ENCODE peak calls at places on chromosomes 1 and 21, in seven cellular contexts. R is CD8-positive, alpha-beta memory T cell; Q is esophagus squamous epithelium; G is choroid plexus epithelial cell; D is psoas muscle; O is uterus; E is mucosa of descending colon. H is an unnamed sample.
A peak's percentile ranks its signal among the peaks of the same experiment; 100 is the strongest.

GRCh38 chr1:58395355-58395754 is 151.2 kb downstream of the OMA1 start:
- DNase-seq in R (no peak), Q (no peak), G (peak; percentile 93), D (no peak), O (no peak), E (no peak), H (peak; percentile 74)

GRCh38 chr1:161994153-161994814 is 29.4 kb downstream of the OLFML2B start:
- DNase-seq in R (no peak), Q (no peak), G (no peak), D (no peak), O (peak; percentile 51), E (no peak), H (no peak)

GRCh38 chr1:3460653-3461237 is 6.3 kb downstream of the ARHGEF16 start:
- DNase-seq in R (no peak), Q (no peak), G (peak; percentile 66), D (peak; percentile 55), O (no peak), E (peak; percentile 53), H (no peak)

GRCh38 chr1:109732390-109732763 is 8.5 kb downstream of the GSTM3 start:
- DNase-seq in R (no peak), Q (no peak), G (no peak), D (no peak), O (no peak), E (no peak), H (no peak)

GRCh38 chr1:78114034-78114956 is 68.5 kb downstream of the GIPC2 start:
- DNase-seq in R (peak; percentile 46), Q (no peak), G (peak; percentile 92), D (peak; percentile 75), O (peak; percentile 27), E (peak; percentile 41), H (no peak)

GRCh38 chr1:85607126-85607912 is 26.8 kb downstream of the CCN1 start:
- DNase-seq in R (no peak), Q (no peak), G (peak; percentile 99), D (no peak), O (no peak), E (no peak), H (peak; percentile 100)

GRCh38 chr1:244349103-244349531 is 102.6 kb downstream of the ADSS2 start:
- DNase-seq in R (no peak), Q (no peak), G (peak; percentile 92), D (no peak), O (peak; percentile 19), E (no peak), H (peak; percentile 80)

GRCh38 chr1:242428403-242429190 is 95.9 kb downstream of the PLD5 start:
- DNase-seq in R (no peak), Q (no peak), G (no peak), D (no peak), O (no peak), E (no peak), H (no peak)

GRCh38 chr1:172381981-172382380 is 38.5 kb upstream of the C1orf105 start:
- DNase-seq in R (no peak), Q (no peak), G (no peak), D (no peak), O (no peak), E (no peak), H (no peak)

GRCh38 chr21:39657091-39657689 is 44.5 kb downstream of the B3GALT5 start:
- DNase-seq in R (no peak), Q (no peak), G (no peak), D (no peak), O (no peak), E (no peak), H (no peak)

GRCh38 chr1:150887018-150887417 is at the start of gene CTXND2:
- DNase-seq in R (no peak), Q (no peak), G (peak; percentile 58), D (no peak), O (no peak), E (no peak), H (peak; percentile 31)

GRCh38 chr1:35588197-35588910 is 15.2 kb downstream of the TFAP2E start:
- DNase-seq in R (no peak), Q (no peak), G (no peak), D (no peak), O (no peak), E (no peak), H (no peak)

GRCh38 chr1:25037174-25038074 is 107.3 kb upstream of the RUNX3 start:
- DNase-seq in R (peak; percentile 60), Q (no peak), G (peak; percentile 51), D (peak; percentile 41), O (no peak), E (peak; percentile 60), H (no peak)

GRCh38 chr1:82390627-82391026 is 589.9 kb downstream of the ADGRL2 start:
- DNase-seq in R (no peak), Q (no peak), G (peak; percentile 11), D (no peak), O (no peak), E (no peak), H (no peak)

DNA sequence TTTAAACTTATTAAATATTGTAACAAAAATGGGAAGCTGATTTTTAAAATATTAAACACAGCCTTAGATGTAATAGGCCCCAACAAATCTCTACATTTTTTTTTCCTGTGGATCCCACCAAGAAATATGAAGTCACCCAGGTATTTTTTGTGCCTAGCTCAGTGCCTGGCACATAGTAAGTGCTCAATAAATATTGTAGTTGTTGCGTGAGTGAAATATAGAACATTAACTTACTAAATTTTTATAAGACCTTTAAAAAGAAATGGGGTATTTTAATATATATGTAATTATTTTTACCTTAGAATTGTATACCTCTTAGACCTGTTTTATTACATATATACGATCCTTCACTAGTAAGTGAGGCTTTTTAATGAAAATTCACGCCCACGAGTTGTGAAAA is 569 bp upstream of the DNAH14 start:
- DNase-seq in R (no peak), Q (no peak), G (no peak), D (no peak), O (no peak), E (no peak), H (no peak)
- H3K4me3 ChIP-seq in R (no peak overlapping the region), Q (no peak overlapping the region), G (peak overlapping the region; percentile 68), D (no peak overlapping the region), O (no peak overlapping the region), E (no peak overlapping the region), H (peak overlapping the region; percentile 65)

DNA sequence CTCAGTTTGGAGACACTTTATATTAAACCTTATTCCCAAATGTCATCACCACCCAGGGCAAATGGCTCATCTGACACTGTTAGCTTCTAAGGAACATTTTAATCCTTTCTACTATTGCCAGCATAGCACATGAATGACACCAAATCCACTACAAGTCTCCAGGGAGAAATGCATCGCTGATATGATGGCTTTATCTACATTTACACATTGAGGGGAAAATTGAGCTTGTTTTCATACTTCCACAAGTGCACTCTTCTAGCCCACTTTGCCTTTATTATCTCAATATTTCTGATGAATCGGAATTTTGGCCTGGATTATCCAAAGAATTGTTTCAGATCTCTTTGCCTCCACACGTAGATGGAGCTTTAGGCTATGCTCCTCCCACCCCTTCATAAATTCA is 75.4 kb downstream of the RUNX1 start:
- DNase-seq in R (no peak), Q (no peak), G (no peak), D (no peak), O (no peak), E (no peak), H (no peak)
- H3K4me3 ChIP-seq in R (peak overlapping the region; percentile 36), Q (no peak overlapping the region), G (no peak overlapping the region), D (no peak overlapping the region), O (no peak overlapping the region), E (no peak overlapping the region), H (no peak overlapping the region)

GRCh38 chr1:204331847-204332487 is 27.8 kb downstream of the PLEKHA6 start:
- DNase-seq in R (no peak), Q (no peak), G (no peak), D (no peak), O (no peak), E (peak; percentile 83), H (no peak)

GRCh38 chr1:204335085-204335484 is 24.6 kb downstream of the PLEKHA6 start:
- DNase-seq in R (no peak), Q (no peak), G (peak; percentile 33), D (no peak), O (no peak), E (no peak), H (no peak)

GRCh38 chr1:204334455-204334854 is 25.3 kb downstream of the PLEKHA6 start:
- DNase-seq in R (no peak), Q (no peak), G (no peak), D (no peak), O (no peak), E (no peak), H (no peak)

GRCh38 chr1:204327359-204327758 is 32.4 kb downstream of the PLEKHA6 start:
- DNase-seq in R (no peak), Q (no peak), G (no peak), D (no peak), O (no peak), E (no peak), H (no peak)

GRCh38 chr1:204331275-204331674 is 28.5 kb downstream of the PLEKHA6 start:
- DNase-seq in R (no peak), Q (no peak), G (no peak), D (no peak), O (no peak), E (peak; percentile 86), H (no peak)
- H3K4me3 ChIP-seq in R (no peak overlapping the region), Q (no peak overlapping the region), G (no peak overlapping the region), D (no peak overlapping the region), O (no peak overlapping the region), E (peak overlapping the region; percentile 40), H (no peak overlapping the region)

DNA sequence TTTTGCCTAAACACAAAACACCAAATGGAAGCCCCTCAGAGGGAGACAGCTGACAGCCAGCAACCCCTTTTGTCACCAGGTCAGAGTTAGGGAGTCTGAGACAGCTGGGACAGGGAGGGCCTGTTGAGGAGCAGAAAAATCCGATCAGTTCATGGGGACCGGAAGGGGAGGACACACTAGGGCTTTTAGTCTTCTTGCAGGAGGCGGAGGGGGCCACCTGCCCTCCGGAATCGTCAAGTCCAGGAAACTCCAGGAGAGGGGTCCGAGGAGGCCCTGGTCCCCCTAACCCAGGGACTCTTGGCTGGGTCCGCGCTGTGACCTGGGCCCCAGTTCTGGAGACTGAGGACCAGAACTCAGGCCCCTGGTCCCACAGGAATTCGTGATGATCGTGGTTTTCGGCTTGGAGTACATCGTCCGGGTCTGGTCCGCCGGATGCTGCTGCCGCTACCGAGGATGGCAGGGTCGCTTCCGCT is 34.2 kb downstream of the KCNQ4 start:
- DNase-seq in R (no peak), Q (no peak), G (no peak), D (no peak), O (no peak), E (peak; percentile 29), H (no peak)
- H3K4me3 ChIP-seq in R (peak overlapping the region; percentile 56), Q (no peak overlapping the region), G (no peak overlapping the region), D (peak overlapping the region; percentile 53), O (no peak overlapping the region), E (no peak overlapping the region), H (peak overlapping the region; percentile 49)